ENCODE peak calls at places on chromosomes 13 and 19, in six cellular contexts. B, M, F, V, Z and L are unnamed samples.

GRCh38 chr13:28854657-28855056 is 34.5 kb downstream of the MTUS2 start:
- DNase-seq in B (no peak), M (no peak), F (no peak), V (peak; percentile 11), Z (no peak), L (no peak)

GRCh38 chr13:110233181-110233641 is 73.7 kb downstream of the COL4A1 start:
- DNase-seq in B (no peak), M (no peak), F (no peak), V (no peak), Z (peak; percentile 74), L (no peak)

GRCh38 chr19:42563352-42564210 is 31.1 kb downstream of the CEACAM8 start:
- DNase-seq in B (no peak), M (peak; percentile 40), F (no peak), V (peak; percentile 71), Z (no peak), L (no peak)

GRCh38 chr13:51644649-51645048 is 60.4 kb downstream of the WDFY2 start:
- DNase-seq in B (no peak), M (no peak), F (no peak), V (no peak), Z (peak; percentile 60), L (no peak)

GRCh38 chr13:70375718-70376117 is 267.5 kb upstream of the KLHL1 start:
- DNase-seq in B (no peak), M (peak; percentile 51), F (no peak), V (peak; percentile 58), Z (no peak), L (no peak)

GRCh38 chr19:4034048-4035017 is 26.8 kb downstream of the PIAS4 start:
- DNase-seq in B (no peak), M (no peak), F (no peak), V (no peak), Z (no peak), L (no peak)

GRCh38 chr13:111051656-111052232 is 63.4 kb upstream of the ARHGEF7 start:
- DNase-seq in B (no peak), M (no peak), F (no peak), V (no peak), Z (no peak), L (no peak)

GRCh38 chr13:80284290-80284689 is 56.6 kb downstream of the SPRY2 start:
- DNase-seq in B (no peak), M (no peak), F (no peak), V (no peak), Z (no peak), L (no peak)

GRCh38 chr13:96229356-96229755 is 139.4 kb downstream of the HS6ST3 start:
- DNase-seq in B (no peak), M (no peak), F (no peak), V (peak; percentile 29), Z (no peak), L (no peak)

GRCh38 chr13:102773441-102774209 is at the start of gene TEX30:
- DNase-seq in B (peak; percentile 86), M (peak; percentile 83), F (peak; percentile 90), V (peak; percentile 91), Z (peak; percentile 89), L (peak; percentile 93)

GRCh38 chr19:55131421-55131820 is 14.0 kb upstream of the PPP1R12C start:
- DNase-seq in B (no peak), M (no peak), F (no peak), V (no peak), Z (no peak), L (no peak)

GRCh38 chr19:46721269-46722003 is 4.5 kb upstream of the PRKD2 start:
- DNase-seq in B (no peak), M (no peak), F (no peak), V (peak; percentile 46), Z (peak; percentile 36), L (peak; percentile 49)

GRCh38 chr19:5154129-5154798 is 185.4 kb downstream of the KDM4B start:
- DNase-seq in B (peak; percentile 57), M (peak; percentile 49), F (no peak), V (peak; percentile 64), Z (no peak), L (peak; percentile 66)

DNA sequence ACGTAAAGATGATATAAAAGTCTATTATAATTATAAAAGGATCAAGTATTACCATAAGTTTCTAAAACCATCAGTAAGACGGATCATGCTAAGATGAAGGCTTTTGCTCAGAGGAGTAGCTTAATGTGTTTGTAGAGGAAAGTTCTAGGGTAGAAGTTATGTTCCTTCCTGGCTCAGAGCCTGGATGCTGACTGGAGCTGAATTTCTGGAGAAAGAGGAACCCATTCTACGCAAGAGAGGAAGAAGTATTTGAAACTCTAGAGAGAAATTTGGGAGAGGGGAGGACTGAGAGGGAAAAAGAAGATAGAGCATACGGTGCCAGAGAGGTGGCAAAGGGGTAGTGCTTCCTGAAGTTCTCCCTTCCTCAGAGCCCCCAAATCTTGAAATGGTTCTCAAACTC is 51.5 kb upstream of the SGCG start:
- DNase-seq in B (no peak), M (no peak), F (no peak), V (no peak), Z (no peak), L (no peak)
- H3K27me3 ChIP-seq in B (no peaks in the 10 kb centered on the region), M (no peaks in the 10 kb centered on the region), F (no peaks in the 10 kb centered on the region), V (no peaks in the 10 kb centered on the region), Z (no peaks in the 10 kb centered on the region), L (no peaks in the 10 kb centered on the region)

GRCh38 chr13:36919206-36919832 is 719 bp downstream of the SMAD9 start:
- DNase-seq in B (no peak), M (peak; percentile 33), F (no peak), V (peak; percentile 76), Z (peak; percentile 71), L (peak; percentile 76)
- H3K4me1 ChIP-seq in B (peaks cover 3% of the 10 kb centered on the region), M (no peaks in the 10 kb centered on the region), F (no peaks in the 10 kb centered on the region), V (peaks cover 14% of the 10 kb centered on the region), Z (peaks cover 3% of the 10 kb centered on the region), L (peaks cover 8% of the 10 kb centered on the region)

DNA sequence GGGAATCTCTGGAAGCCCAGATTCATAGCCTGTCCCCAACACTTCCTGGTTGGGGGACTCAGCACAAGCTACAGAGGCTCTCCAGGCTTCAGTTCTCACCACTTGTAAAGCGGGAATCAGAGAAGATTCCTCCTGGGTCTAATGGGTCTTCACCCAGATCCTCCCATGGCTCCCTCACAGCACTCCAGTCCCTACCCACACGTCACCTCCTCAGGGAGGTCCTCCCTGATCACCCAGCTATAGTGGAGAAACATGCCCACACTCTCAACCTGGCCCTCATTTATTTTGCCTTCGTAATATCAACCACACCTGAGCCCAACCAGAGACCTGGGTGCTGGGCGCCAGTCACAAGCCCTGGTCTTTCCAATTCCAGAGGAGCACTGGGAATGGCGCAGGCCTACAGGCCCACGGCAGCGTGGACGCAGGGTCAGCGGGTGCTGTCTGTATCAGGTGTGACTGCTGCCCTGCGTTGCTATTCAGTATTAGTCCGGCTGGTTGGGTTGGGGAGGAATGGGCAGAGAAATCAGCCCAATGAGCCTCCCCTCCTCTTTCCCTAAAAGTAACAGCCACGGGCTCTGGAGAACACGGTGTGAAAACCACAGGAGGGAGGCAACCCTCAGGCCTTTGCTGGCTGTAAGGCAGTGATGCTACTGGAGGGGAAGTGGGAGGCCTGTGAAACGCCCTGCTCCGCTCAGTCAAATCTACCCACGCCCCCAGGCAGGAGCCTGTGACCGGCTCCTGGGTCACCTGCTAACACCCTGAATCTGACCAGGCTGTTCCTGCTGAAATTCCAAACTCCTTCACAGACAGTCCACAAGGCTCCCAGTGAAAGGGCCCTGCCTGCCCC is 5.2 kb downstream of the AKT2 start:
- DNase-seq in B (no peak), M (no peak), F (peak; percentile 17), V (no peak), Z (no peak), L (no peak)
- H3K27ac ChIP-seq in B (no peak overlapping the region), M (peak overlapping the region; percentile 75), F (no peak overlapping the region), V (no peak overlapping the region), Z (no peak overlapping the region), L (peak overlapping the region; percentile 30)

GRCh38 chr19:53906211-53907192 is 2.6 kb upstream of the CACNG7 start:
- DNase-seq in B (peak; percentile 52), M (peak; percentile 45), F (peak; percentile 54), V (peak; percentile 71), Z (no peak), L (peak; percentile 80)
- H3K27me3 ChIP-seq in B (peaks cover 42% of the 10 kb centered on the region), M (peaks cover 32% of the 10 kb centered on the region), F (peaks cover 32% of the 10 kb centered on the region), V (peaks cover 76% of the 10 kb centered on the region), Z (no peaks in the 10 kb centered on the region), L (peaks cover 51% of the 10 kb centered on the region)

GRCh38 chr13:44300895-44301638 is 72.6 kb upstream of the SERP2 start:
- DNase-seq in B (no peak), M (no peak), F (no peak), V (no peak), Z (peak; percentile 65), L (no peak)
- H3K4me1 ChIP-seq in B (peaks cover under 1% of the 10 kb centered on the region), M (peaks cover 7% of the 10 kb centered on the region), F (peaks cover 2% of the 10 kb centered on the region), V (peaks cover 14% of the 10 kb centered on the region), Z (peaks cover 4% of the 10 kb centered on the region), L (peaks cover 24% of the 10 kb centered on the region)